ENCODE peak calls at places on chromosomes 4 and X, in nine cellular contexts. L is fibroblast of pulmonary artery, N is glutamatergic neuron, K is suprapubic skin, J is brain microvascular endothelial cell, B is foreskin fibroblast, R is GM12865, A is bronchial epithelial cell, F is endothelial cell. V is an unnamed sample.

GRCh38 chrX:15683193-15683592 is 18.6 kb upstream of the CLTRN start:
- DNase-seq in N (no peak), B (no peak), F (no peak), R (no peak), A (no peak), J (no peak), K (no peak), L (no peak), V (no peak)

GRCh38 chr4:105399535-105400161 is 74.2 kb downstream of the PPA2 start:
- DNase-seq in J (peak; percentile 85), N (no peak), F (no peak), K (no peak), L (peak; percentile 85), R (no peak), B (peak; percentile 90), A (peak; percentile 89), V (peak; percentile 89)

GRCh38 chrX:19839770-19840254 is 47.6 kb downstream of the SH3KBP1 start:
- DNase-seq in B (no peak), N (no peak), L (no peak), K (no peak), F (no peak), R (peak; percentile 68), A (peak; percentile 70), J (no peak), V (no peak)

GRCh38 chrX:15059488-15059887 is 186.3 kb downstream of the MOSPD2 start:
- DNase-seq in J (no peak), N (no peak), K (no peak), A (no peak), R (no peak), B (no peak), F (no peak), L (no peak), V (no peak)

GRCh38 chr4:138611721-138612120 is 369.6 kb upstream of the SLC7A11 start:
- DNase-seq in K (no peak), F (no peak), A (no peak), N (no peak), J (no peak), L (no peak), R (no peak), B (no peak), V (no peak)

GRCh38 chr4:1842993-1843448 is 12.9 kb downstream of the LETM1 start:
- DNase-seq in N (no peak), J (peak; percentile 88), F (no peak), R (no peak), B (peak; percentile 95), K (no peak), L (peak; percentile 87), A (no peak), V (peak; percentile 93)

GRCh38 chrX:23554304-23554703 is 113.0 kb upstream of the PRDX4 start:
- DNase-seq in R (peak; percentile 47), J (peak; percentile 7), L (peak; percentile 64), A (peak; percentile 40), B (peak; percentile 54), N (no peak), F (no peak), K (no peak), V (peak; percentile 21)

GRCh38 chrX:23742174-23742692 is 843 bp downstream of the ACOT9 start:
- DNase-seq in K (no peak), R (peak; percentile 35), B (peak; percentile 81), L (peak; percentile 70), J (peak; percentile 50), N (no peak), F (no peak), A (peak; percentile 69), V (peak; percentile 71)

GRCh38 chr4:2944091-2944482 is 19.1 kb downstream of the NOP14 start:
- DNase-seq in R (no peak), K (no peak), A (no peak), B (no peak), N (no peak), L (no peak), J (no peak), F (no peak), V (no peak)

GRCh38 chr4:25704516-25704915 is 48.9 kb downstream of the SLC34A2 start:
- DNase-seq in N (no peak), A (no peak), J (no peak), L (no peak), R (no peak), B (no peak), K (no peak), F (no peak), V (no peak)

GRCh38 chr4:159296061-159296460 is 193.2 kb downstream of the RAPGEF2 start:
- DNase-seq in K (no peak), R (no peak), N (no peak), A (peak; percentile 89), B (peak; percentile 64), L (no peak), J (no peak), F (no peak), V (peak; percentile 52)

GRCh38 chr4:70559924-70560323 is 32.1 kb upstream of the AMBN start:
- DNase-seq in N (no peak), A (no peak), L (peak; percentile 4), F (no peak), B (no peak), R (no peak), K (no peak), J (no peak), V (no peak)

GRCh38 chr4:77618383-77619241 is 13.0 kb downstream of the CXCL13 start:
- DNase-seq in J (peak; percentile 71), L (peak; percentile 81), B (peak; percentile 86), A (peak; percentile 72), K (peak; percentile 84), R (peak; percentile 70), N (peak; percentile 67), F (peak; percentile 80), V (peak; percentile 63)

DNA sequence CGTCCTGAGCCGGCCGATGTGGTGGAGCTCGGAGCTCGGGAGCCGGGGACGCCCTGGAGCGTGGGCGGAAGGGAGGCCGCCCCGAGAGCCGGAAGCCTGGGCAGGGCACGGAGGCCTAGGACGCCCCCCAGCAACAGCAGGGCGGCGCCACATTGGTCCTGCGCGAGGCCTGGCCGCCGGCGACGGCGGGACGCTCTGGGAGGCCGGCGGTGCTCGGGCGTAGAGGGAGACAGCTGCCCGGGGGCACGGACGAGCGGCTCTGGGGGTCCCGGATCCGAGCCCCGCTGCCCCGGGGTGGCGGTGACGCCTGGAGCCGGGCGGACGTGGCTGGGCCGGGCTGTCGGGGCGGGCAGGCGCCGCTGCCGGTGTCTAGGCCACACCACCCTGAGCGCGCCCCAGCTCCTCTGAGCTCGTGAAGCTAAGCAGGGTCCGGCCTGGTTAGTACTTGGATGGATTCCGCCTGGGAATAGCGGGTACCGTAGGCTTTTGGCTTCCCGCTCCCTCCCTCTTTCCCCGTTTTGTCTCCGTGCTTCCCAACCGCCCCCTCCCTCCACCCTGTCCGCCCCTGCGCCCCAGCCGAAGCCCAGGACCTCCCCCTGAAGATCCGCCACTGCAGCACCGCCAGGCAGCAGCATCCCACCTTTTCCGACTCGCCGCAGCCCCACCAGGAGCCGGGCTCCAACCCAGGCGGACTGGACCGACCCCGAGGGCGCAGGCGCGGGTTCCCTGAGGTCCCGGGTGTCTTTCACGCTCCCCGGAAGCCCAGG is 12.1 kb downstream of the FRG2 start:
- DNase-seq in J (no peak), F (peak; percentile 42), B (peak; percentile 31), N (peak; percentile 66), K (no peak), L (no peak), R (no peak), A (no peak), V (no peak)
- TF ChIP-seq CTCF in J (no peak), F (no peak), B (no peak), N (no peak), K (no peak), L (no peak), R (no peak), A (no peak), V (no peak)

DNA sequence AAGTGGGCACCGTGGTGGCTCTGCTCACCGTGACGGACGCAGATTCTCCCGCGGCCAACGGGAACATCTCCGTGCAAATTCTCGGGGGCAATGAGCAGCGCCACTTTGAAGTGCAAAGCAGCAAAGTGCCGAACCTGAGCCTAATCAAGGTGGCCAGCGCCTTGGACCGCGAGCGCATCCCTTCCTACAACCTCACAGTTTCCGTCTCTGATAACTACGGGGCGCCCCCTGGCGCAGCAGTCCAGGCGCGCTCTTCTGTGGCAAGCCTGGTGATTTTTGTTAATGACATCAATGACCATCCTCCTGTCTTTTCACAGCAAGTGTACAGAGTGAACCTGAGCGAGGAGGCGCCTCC is 2.7 kb downstream of the FAT4 start:
- DNase-seq in N (peak; percentile 74), J (peak; percentile 50), A (peak; percentile 24), L (peak; percentile 46), R (no peak), F (peak; percentile 47), K (no peak), B (peak; percentile 82), V (no peak)
- TF ChIP-seq CTCF in N (peak; percentile 43), J (peak; percentile 84), A (peak; percentile 62), L (peak; percentile 51), R (no peak), F (no peak), K (no peak), B (peak; percentile 72), V (peak; percentile 60)

GRCh38 chrX:152926923-152927322 is 29.1 kb downstream of the ZNF185 start:
- DNase-seq in B (no peak), L (no peak), A (no peak), R (no peak), J (no peak), K (no peak), F (no peak), N (no peak), V (no peak)

GRCh38 chrX:152927858-152928760 is 30.2 kb downstream of the ZNF185 start:
- DNase-seq in B (no peak), J (no peak), A (no peak), F (no peak), K (no peak), R (no peak), N (no peak), L (no peak), V (no peak)

GRCh38 chrX:152925835-152926234 is 28.0 kb downstream of the ZNF185 start:
- DNase-seq in L (no peak), N (no peak), B (no peak), R (no peak), K (no peak), A (no peak), J (no peak), F (no peak), V (no peak)

GRCh38 chrX:152928761-152929400 is 31.0 kb downstream of the ZNF185 start:
- DNase-seq in R (no peak), L (no peak), B (no peak), K (no peak), N (no peak), F (no peak), A (no peak), J (no peak), V (no peak)

GRCh38 chrX:152926279-152926678 is 28.4 kb downstream of the ZNF185 start:
- DNase-seq in L (peak; percentile 62), B (peak; percentile 85), K (no peak), N (no peak), A (peak; percentile 69), J (peak; percentile 52), F (peak; percentile 38), R (peak; percentile 44), V (peak; percentile 56)
- TF ChIP-seq CTCF in L (peak; percentile 40), B (peak; percentile 39), K (no peak), N (peak; percentile 21), A (peak; percentile 46), J (peak; percentile 67), F (no peak), R (peak; percentile 34), V (peak; percentile 66)

DNA sequence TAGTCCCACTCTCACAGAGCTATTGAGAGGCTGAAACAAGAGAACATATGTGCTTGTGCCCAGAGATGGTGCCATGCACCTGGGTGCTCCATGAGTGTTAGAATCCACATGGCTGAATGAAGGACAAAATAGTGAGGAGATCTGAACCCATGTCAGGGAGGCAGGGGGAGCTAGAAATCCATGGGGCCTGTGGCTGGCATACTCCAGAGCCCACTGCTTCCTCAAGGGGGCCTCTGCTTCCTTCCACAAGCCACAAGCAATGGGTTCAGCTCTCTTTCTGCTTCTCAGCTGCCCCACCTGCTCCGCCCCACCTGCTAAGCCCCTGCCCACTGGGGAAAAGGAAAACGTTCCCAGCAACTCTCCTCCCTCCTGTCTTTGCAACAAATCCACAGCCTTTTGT is 46.1 kb downstream of the PJA1 start:
- DNase-seq in F (no peak), L (no peak), B (no peak), N (no peak), A (no peak), J (no peak), R (no peak), K (no peak), V (no peak)
- TF ChIP-seq CTCF in F (no peak), L (no peak), B (no peak), N (no peak), A (no peak), J (no peak), R (no peak), K (no peak), V (no peak)

V was measured in HFFc6.